ENCODE peak calls at places on chromosome 1, in seven cellular contexts. E is breast epithelium, P is H1, Y is esophagus squamous epithelium, J is ovary, H is heart left ventricle, F is tibial nerve. O is an unnamed sample. For H3K9me3, the result is how much of the 10 kb centered on the place peaks cover.

GRCh38 chr1:16342331-16343062 is 9.8 kb downstream of the FBXO42 start:
- DNase-seq in E (no peak), P (no peak), Y (no peak), J (no peak), H (no peak), F (no peak), O (no peak)

GRCh38 chr1:41102208-41102607 is 80.7 kb upstream of the SLFNL1 start:
- DNase-seq in E (peak), P (no peak), Y (no peak), J (peak), H (peak), F (peak), O (peak)

GRCh38 chr1:79304131-79304530 is 297.6 kb upstream of the ADGRL4 start:
- DNase-seq in E (no peak), P (no peak), Y (no peak), J (no peak), H (no peak), F (no peak), O (no peak)

GRCh38 chr1:164838786-164839185 is 279.8 kb downstream of the PBX1 start:
- DNase-seq in E (no peak), P (no peak), Y (no peak), J (no peak), H (no peak), F (no peak), O (no peak)

GRCh38 chr1:46068525-46068924 is 63.9 kb downstream of the PIK3R3 start:
- DNase-seq in E (no peak), P (no peak), Y (no peak), J (no peak), H (no peak), F (no peak), O (no peak)

GRCh38 chr1:59643526-59643925 is 171.2 kb upstream of the HOOK1 start:
- DNase-seq in E (no peak), P (no peak), Y (no peak), J (no peak), H (no peak), F (no peak), O (no peak)

GRCh38 chr1:155196893-155197638 is 10.6 kb downstream of the THBS3 start:
- DNase-seq in E (no peak), P (no peak), Y (no peak), J (peak), H (peak), F (no peak), O (peak)

GRCh38 chr1:38061883-38062328 is 15.3 kb upstream of the POU3F1 start:
- DNase-seq in E (no peak), P (no peak), Y (no peak), J (no peak), H (no peak), F (no peak), O (no peak)

GRCh38 chr1:8026976-8027747 is 1.1 kb upstream of the ERRFI1 start:
- DNase-seq in E (no peak), P (no peak), Y (no peak), J (peak), H (peak), F (no peak), O (peak)

GRCh38 chr1:160308451-160309182 is 23.7 kb upstream of the PEX19 start:
- DNase-seq in E (no peak), P (no peak), Y (no peak), J (no peak), H (no peak), F (no peak), O (no peak)

GRCh38 chr1:176046926-176047325 is 160.2 kb downstream of the COP1 start:
- DNase-seq in E (no peak), P (no peak), Y (no peak), J (no peak), H (no peak), F (no peak), O (no peak)

GRCh38 chr1:88662723-88663122 is 21.4 kb upstream of the PKN2 start:
- DNase-seq in E (no peak), P (no peak), Y (no peak), J (no peak), H (no peak), F (no peak), O (no peak)

GRCh38 chr1:219681876-219682275 is 69.0 kb upstream of the ZC3H11B start:
- DNase-seq in E (no peak), P (no peak), Y (no peak), J (no peak), H (no peak), F (no peak), O (no peak)

GRCh38 chr1:156069490-156070455 is 8.8 kb downstream of the RAB25 start:
- DNase-seq in E (no peak), P (no peak), Y (no peak), J (no peak), H (peak), F (no peak), O (no peak)

GRCh38 chr1:219159946-219160645 is 13.6 kb upstream of the LYPLAL1 start:
- DNase-seq in E (no peak), P (no peak), Y (no peak), J (no peak), H (no peak), F (no peak), O (no peak)

GRCh38 chr1:45266151-45266801 is 59.9 kb upstream of the ZSWIM5 start:
- DNase-seq in E (no peak), P (no peak), Y (no peak), J (peak), H (no peak), F (peak), O (no peak)

GRCh38 chr1:224435318-224435763 is 744 bp upstream of the WDR26 start:
- DNase-seq in E (no peak), P (peak), Y (no peak), J (no peak), H (no peak), F (no peak), O (peak)

GRCh38 chr1:1120866-1121563 is 5.1 kb upstream of the C1orf159 start:
- DNase-seq in E (no peak), P (no peak), Y (no peak), J (no peak), H (peak), F (no peak), O (no peak)

GRCh38 chr1:170162385-170163226 is 16.8 kb downstream of the NTMT2 start:
- DNase-seq in E (no peak), P (no peak), Y (no peak), J (peak), H (no peak), F (peak), O (peak)

GRCh38 chr1:204427302-204427701 is 15.7 kb upstream of the PPP1R15B start:
- DNase-seq in E (no peak), P (no peak), Y (no peak), J (no peak), H (no peak), F (no peak), O (no peak)

GRCh38 chr1:226656201-226656600 is 82.9 kb downstream of the ITPKB start:
- DNase-seq in E (no peak), P (no peak), Y (no peak), J (no peak), H (peak), F (no peak), O (no peak)

GRCh38 chr1:22868331-22868730 is 104.3 kb downstream of the LACTBL1 start:
- DNase-seq in E (no peak), P (no peak), Y (no peak), J (no peak), H (no peak), F (no peak), O (no peak)

GRCh38 chr1:227776277-227776676 is 39.2 kb upstream of the PRSS38 start:
- DNase-seq in E (no peak), P (no peak), Y (no peak), J (no peak), H (no peak), F (no peak), O (no peak)

GRCh38 chr1:100382657-100383056 is 30.4 kb downstream of the CDC14A start:
- DNase-seq in E (no peak), P (no peak), Y (no peak), J (no peak), H (no peak), F (no peak), O (no peak)

GRCh38 chr1:39275836-39276507 is 71.5 kb downstream of the MACF1 start:
- DNase-seq in E (no peak), P (no peak), Y (no peak), J (no peak), H (no peak), F (no peak), O (no peak)

GRCh38 chr1:70427976-70428375 is 16.9 kb downstream of the CTH start:
- DNase-seq in E (no peak), P (no peak), Y (no peak), J (no peak), H (no peak), F (no peak), O (no peak)

GRCh38 chr1:93672069-93672468 is 9.6 kb downstream of the BCAR3 start:
- DNase-seq in E (no peak), P (no peak), Y (no peak), J (peak), H (peak), F (no peak), O (peak)

GRCh38 chr1:152505083-152505482 is 5.5 kb upstream of the LCE5A start:
- DNase-seq in E (no peak), P (no peak), Y (no peak), J (no peak), H (no peak), F (no peak), O (no peak)
- H3K9me3 ChIP-seq in E (under half), P (half or more), Y (under half), J (under half), H (under half), F (under half), O (under half)

GRCh38 chr1:153261793-153262371 is 2.4 kb downstream of the LORICRIN start:
- DNase-seq in E (no peak), P (no peak), Y (no peak), J (no peak), H (no peak), F (no peak), O (no peak)
- H3K27ac ChIP-seq in E (no peak), P (no peak), Y (no peak), J (no peak), H (no peak), F (no peak), O (no peak)

GRCh38 chr1:235057385-235058306 is 71.0 kb downstream of the TOMM20 start:
- DNase-seq in E (no peak), P (no peak), Y (no peak), J (no peak), H (no peak), F (no peak), O (no peak)
- TF ChIP-seq POLR2A in E (no peak), P (no peak), Y (no peak), J (no peak), H (no peak), F (no peak), O (no peak)

GRCh38 chr1:231666957-231667601 is 40.5 kb downstream of the DISC1 start:
- DNase-seq in E (no peak), P (no peak), Y (no peak), J (no peak), H (no peak), F (no peak), O (no peak)
- H3K9me3 ChIP-seq in E (under half), P (under half), Y (under half), J (under half), H (under half), F (under half), O (under half)

GRCh38 chr1:61090546-61090945 is 8.2 kb downstream of the NFIA start:
- DNase-seq in E (no peak), P (no peak), Y (no peak), J (no peak), H (no peak), F (no peak), O (no peak)
- H3K27ac ChIP-seq in E (no peak), P (no peak), Y (peak), J (no peak), H (peak), F (peak), O (peak)

DNA sequence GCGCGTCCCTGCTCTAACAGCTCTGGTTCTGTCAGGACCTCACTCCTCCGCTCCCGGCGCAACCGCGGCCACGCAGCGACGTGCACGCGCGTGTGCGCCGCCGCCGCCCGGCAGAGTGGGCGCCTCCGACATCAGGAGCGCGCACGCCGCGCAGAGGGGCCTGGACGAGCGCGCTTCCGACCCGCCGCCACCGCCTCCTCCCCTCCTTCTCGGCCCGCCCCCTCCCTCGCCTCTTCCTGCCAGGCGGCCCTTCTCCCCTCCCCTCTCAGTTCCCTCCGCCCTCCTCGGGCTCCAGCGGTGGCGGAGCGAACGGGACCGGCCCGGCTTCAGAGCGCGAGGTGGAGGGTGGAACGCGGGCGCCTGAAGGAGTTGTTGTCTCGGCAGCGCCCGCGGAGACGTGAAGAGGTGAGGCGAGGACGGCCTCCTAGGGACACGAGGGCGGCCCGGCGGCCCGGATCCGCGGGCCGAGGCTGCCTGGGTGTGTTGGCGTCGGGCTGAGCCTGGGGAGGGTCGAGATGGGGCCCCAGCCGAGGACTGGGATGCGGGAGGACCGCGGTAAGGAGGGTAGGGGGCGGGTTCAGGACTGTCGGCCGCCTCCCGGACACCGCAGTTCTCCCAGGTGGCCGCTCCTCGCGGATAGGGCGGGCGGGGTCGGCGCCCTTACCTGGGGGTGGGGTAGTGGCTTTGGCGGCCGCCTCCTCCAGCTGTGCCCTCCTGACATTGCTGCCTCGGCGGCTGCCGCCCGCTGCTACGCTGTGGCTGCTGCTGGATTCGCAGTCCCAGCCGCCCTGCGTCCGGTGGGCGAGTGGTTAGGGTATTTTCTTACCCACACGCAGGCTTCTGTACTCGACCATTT is at the start of gene RABGAP1L:
- DNase-seq in E (peak), P (peak), Y (peak), J (peak), H (peak), F (peak), O (peak)
- TF ChIP-seq POLR2A in E (peak), P (peak), Y (peak), J (peak), H (peak), F (peak), O (peak)

O was measured in gastrocnemius medialis.